ENCODE peak calls at places on chromosomes 2 and 18, in seven cellular contexts. One of them, this sample, is unnamed.
A peak's percentile ranks its signal among the peaks of the same experiment; 100 is the strongest.

GRCh38 chr2:110101911-110102774 is 13.5 kb downstream of the MALL start:
- DNase-seq in hepatocyte: no peak
- DNase-seq in endothelial cell of umbilical vein: peak; percentile 32
- DNase-seq in A549: peak; percentile 29
- DNase-seq in GM23338: no peak
- DNase-seq in astrocyte: peak; percentile 74
- DNase-seq in fibroblast of lung: peak; percentile 75
- DNase-seq in this sample: no peak

GRCh38 chr18:62585274-62586147 is 62.7 kb downstream of the ZCCHC2 start:
- DNase-seq in endothelial cell of umbilical vein: no peak
- DNase-seq in astrocyte: no peak
- DNase-seq in fibroblast of lung: no peak
- DNase-seq in hepatocyte: no peak
- DNase-seq in A549: no peak
- DNase-seq in GM23338: no peak
- DNase-seq in this sample: no peak

GRCh38 chr2:165745916-165746315 is 48.1 kb downstream of the GALNT3 start:
- DNase-seq in astrocyte: peak; percentile 80
- DNase-seq in A549: no peak
- DNase-seq in GM23338: no peak
- DNase-seq in fibroblast of lung: peak; percentile 83
- DNase-seq in endothelial cell of umbilical vein: no peak
- DNase-seq in hepatocyte: no peak
- DNase-seq in this sample: peak; percentile 74

GRCh38 chr2:120758181-120759048 is 22.7 kb downstream of the GLI2 start:
- DNase-seq in astrocyte: peak; percentile 88
- DNase-seq in fibroblast of lung: peak; percentile 91
- DNase-seq in endothelial cell of umbilical vein: no peak
- DNase-seq in GM23338: peak; percentile 53
- DNase-seq in hepatocyte: peak; percentile 79
- DNase-seq in A549: no peak
- DNase-seq in this sample: no peak

GRCh38 chr2:183963609-183964008 is 634.7 kb upstream of the ZNF804A start:
- DNase-seq in endothelial cell of umbilical vein: no peak
- DNase-seq in GM23338: no peak
- DNase-seq in A549: no peak
- DNase-seq in fibroblast of lung: no peak
- DNase-seq in hepatocyte: no peak
- DNase-seq in astrocyte: no peak
- DNase-seq in this sample: no peak

GRCh38 chr2:46187112-46187618 is 110.0 kb upstream of the EPAS1 start:
- DNase-seq in astrocyte: peak; percentile 49
- DNase-seq in fibroblast of lung: peak; percentile 57
- DNase-seq in hepatocyte: no peak
- DNase-seq in endothelial cell of umbilical vein: peak; percentile 70
- DNase-seq in A549: no peak
- DNase-seq in GM23338: no peak
- DNase-seq in this sample: no peak

GRCh38 chr2:42214669-42215068 is 45.5 kb downstream of the EML4 start:
- DNase-seq in fibroblast of lung: peak; percentile 48
- DNase-seq in astrocyte: peak; percentile 29
- DNase-seq in hepatocyte: no peak
- DNase-seq in endothelial cell of umbilical vein: no peak
- DNase-seq in A549: no peak
- DNase-seq in GM23338: no peak
- DNase-seq in this sample: no peak

GRCh38 chr18:13531681-13532325 is 194.6 kb downstream of the FAM210A start:
- DNase-seq in GM23338: no peak
- DNase-seq in hepatocyte: no peak
- DNase-seq in fibroblast of lung: no peak
- DNase-seq in endothelial cell of umbilical vein: no peak
- DNase-seq in astrocyte: no peak
- DNase-seq in A549: no peak
- DNase-seq in this sample: no peak

GRCh38 chr2:111202266-111203040 is 81.7 kb downstream of the BCL2L11 start:
- DNase-seq in hepatocyte: no peak
- DNase-seq in fibroblast of lung: peak; percentile 86
- DNase-seq in A549: no peak
- DNase-seq in endothelial cell of umbilical vein: peak; percentile 91
- DNase-seq in GM23338: no peak
- DNase-seq in astrocyte: peak; percentile 87
- DNase-seq in this sample: no peak

GRCh38 chr2:86368181-86368824 is 30.9 kb upstream of the REEP1 start:
- DNase-seq in fibroblast of lung: peak; percentile 20
- DNase-seq in hepatocyte: peak; percentile 72
- DNase-seq in astrocyte: peak; percentile 12
- DNase-seq in endothelial cell of umbilical vein: peak; percentile 57
- DNase-seq in GM23338: peak; percentile 85
- DNase-seq in A549: peak; percentile 67
- DNase-seq in this sample: peak; percentile 36

GRCh38 chr18:11305507-11305906 is 156.1 kb upstream of the PIEZO2 start:
- DNase-seq in endothelial cell of umbilical vein: no peak
- DNase-seq in A549: no peak
- DNase-seq in hepatocyte: no peak
- DNase-seq in GM23338: peak; percentile 33
- DNase-seq in fibroblast of lung: no peak
- DNase-seq in astrocyte: no peak
- DNase-seq in this sample: no peak

GRCh38 chr2:75456825-75457224 is 103.9 kb downstream of the EVA1A start:
- DNase-seq in endothelial cell of umbilical vein: no peak
- DNase-seq in astrocyte: no peak
- DNase-seq in fibroblast of lung: no peak
- DNase-seq in A549: no peak
- DNase-seq in GM23338: no peak
- DNase-seq in hepatocyte: no peak
- DNase-seq in this sample: no peak

GRCh38 chr2:226977775-226978190 is 141.9 kb downstream of the RHBDD1 start:
- DNase-seq in A549: no peak
- DNase-seq in GM23338: no peak
- DNase-seq in hepatocyte: peak; percentile 19
- DNase-seq in fibroblast of lung: peak; percentile 79
- DNase-seq in astrocyte: peak; percentile 74
- DNase-seq in endothelial cell of umbilical vein: no peak
- DNase-seq in this sample: no peak

GRCh38 chr2:72813841-72814240 is 12.0 kb downstream of the EXOC6B start:
- DNase-seq in fibroblast of lung: peak; percentile 59
- DNase-seq in endothelial cell of umbilical vein: peak; percentile 50
- DNase-seq in A549: no peak
- DNase-seq in hepatocyte: no peak
- DNase-seq in astrocyte: peak; percentile 48
- DNase-seq in GM23338: no peak
- DNase-seq in this sample: no peak

DNA sequence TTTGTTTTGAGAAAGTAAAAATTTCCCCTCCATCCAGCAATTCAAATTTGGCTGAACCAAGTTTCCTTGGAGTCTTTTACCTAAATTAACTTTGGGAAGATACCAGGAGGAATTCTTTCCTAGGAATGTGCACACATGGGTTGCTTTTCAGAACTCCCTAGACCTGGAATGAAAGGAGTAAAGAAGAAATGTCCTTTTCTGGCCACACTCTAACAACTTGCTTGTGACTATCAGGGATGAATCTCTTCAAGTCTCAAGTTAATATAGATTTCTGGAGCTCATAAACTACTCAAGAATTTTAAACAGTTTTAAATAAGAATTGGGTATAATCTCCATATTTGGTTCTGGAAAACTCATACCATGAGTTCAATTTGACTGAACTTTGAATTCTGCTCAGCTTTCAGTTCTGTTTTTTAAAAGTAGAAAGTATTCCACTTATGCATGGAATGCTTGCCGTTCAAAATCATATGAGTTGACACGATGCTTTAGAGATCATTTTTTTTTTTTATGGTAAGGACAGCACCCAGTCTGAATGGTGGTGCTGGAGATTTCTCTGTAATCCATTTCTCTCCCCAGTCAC is 7.7 kb downstream of the RASGRP3 start:
- DNase-seq in GM23338: no peak
- DNase-seq in astrocyte: peak; percentile 23
- DNase-seq in A549: no peak
- DNase-seq in endothelial cell of umbilical vein: no peak
- DNase-seq in fibroblast of lung: peak; percentile 36
- DNase-seq in hepatocyte: no peak
- DNase-seq in this sample: no peak
- H3K4me2 ChIP-seq in GM23338: no peak overlapping the region
- H3K4me2 ChIP-seq in astrocyte: no peak overlapping the region
- H3K4me2 ChIP-seq in A549: no peak overlapping the region
- H3K4me2 ChIP-seq in endothelial cell of umbilical vein: no peak overlapping the region
- H3K4me2 ChIP-seq in fibroblast of lung: peak overlapping the region; percentile 60
- H3K4me2 ChIP-seq in hepatocyte: no peak overlapping the region
- H3K4me2 ChIP-seq in this sample: no peak overlapping the region

DNA sequence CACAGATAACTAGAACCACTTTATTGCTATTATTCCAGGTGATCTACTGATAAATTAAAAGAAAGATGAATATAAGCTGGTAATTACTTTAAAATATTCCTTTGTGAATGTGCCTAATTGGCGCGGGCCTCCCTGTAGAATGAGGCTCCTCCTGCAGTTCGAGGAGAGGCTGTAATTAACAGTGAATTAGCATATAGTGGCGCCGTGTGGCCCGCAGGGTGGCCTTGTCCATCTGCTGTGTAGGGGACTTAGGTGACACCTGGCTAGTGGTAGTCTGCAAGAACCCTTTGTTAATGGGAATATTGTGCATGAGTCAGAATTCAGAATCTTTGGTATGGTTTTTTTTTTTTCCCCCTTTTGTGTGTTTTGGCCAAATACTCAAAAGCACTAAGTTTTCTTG is 119.8 kb downstream of the AGAP1 start:
- DNase-seq in GM23338: no peak
- DNase-seq in hepatocyte: no peak
- DNase-seq in astrocyte: no peak
- DNase-seq in A549: no peak
- DNase-seq in fibroblast of lung: no peak
- DNase-seq in endothelial cell of umbilical vein: no peak
- DNase-seq in this sample: no peak
- H3K4me2 ChIP-seq in GM23338: no peak overlapping the region
- H3K4me2 ChIP-seq in hepatocyte: no peak overlapping the region
- H3K4me2 ChIP-seq in astrocyte: no peak overlapping the region
- H3K4me2 ChIP-seq in A549: no peak overlapping the region
- H3K4me2 ChIP-seq in fibroblast of lung: no peak overlapping the region
- H3K4me2 ChIP-seq in endothelial cell of umbilical vein: no peak overlapping the region
- H3K4me2 ChIP-seq in this sample: no peak overlapping the region

GRCh38 chr2:171406044-171406443 is 27.7 kb downstream of the METTL8 start:
- DNase-seq in fibroblast of lung: no peak
- DNase-seq in hepatocyte: no peak
- DNase-seq in A549: no peak
- DNase-seq in astrocyte: no peak
- DNase-seq in endothelial cell of umbilical vein: no peak
- DNase-seq in GM23338: no peak
- DNase-seq in this sample: no peak

GRCh38 chr2:171404719-171405118 is 29.1 kb downstream of the METTL8 start:
- DNase-seq in GM23338: no peak
- DNase-seq in hepatocyte: no peak
- DNase-seq in astrocyte: no peak
- DNase-seq in fibroblast of lung: no peak
- DNase-seq in A549: no peak
- DNase-seq in endothelial cell of umbilical vein: no peak
- DNase-seq in this sample: no peak

GRCh38 chr2:171404258-171404657 is 29.5 kb downstream of the METTL8 start:
- DNase-seq in hepatocyte: no peak
- DNase-seq in A549: peak; percentile 9
- DNase-seq in astrocyte: peak; percentile 83
- DNase-seq in GM23338: no peak
- DNase-seq in endothelial cell of umbilical vein: peak; percentile 81
- DNase-seq in fibroblast of lung: peak; percentile 87
- DNase-seq in this sample: no peak

GRCh38 chr2:171407030-171407707 is 26.6 kb downstream of the METTL8 start:
- DNase-seq in hepatocyte: no peak
- DNase-seq in endothelial cell of umbilical vein: no peak
- DNase-seq in A549: no peak
- DNase-seq in fibroblast of lung: no peak
- DNase-seq in GM23338: no peak
- DNase-seq in astrocyte: no peak
- DNase-seq in this sample: no peak

DNA sequence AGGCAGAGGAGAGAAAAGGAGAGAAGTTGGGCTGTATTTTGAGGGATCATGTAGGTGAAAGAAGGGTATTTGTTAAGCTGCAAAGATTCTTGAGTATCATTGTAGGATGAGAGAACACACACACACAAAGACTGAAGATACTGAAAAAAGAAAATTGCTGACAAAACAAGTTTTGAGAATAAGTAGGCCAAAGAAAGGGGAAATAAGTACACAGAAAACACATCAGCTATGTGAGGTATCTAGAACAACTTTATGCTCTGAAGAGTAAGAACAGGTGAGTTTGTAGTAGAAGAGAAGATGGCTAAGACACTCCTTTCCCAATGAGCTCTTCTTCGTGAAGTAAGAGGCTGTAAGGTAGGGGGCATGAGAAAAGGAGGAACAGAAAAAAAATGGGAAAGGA is 28.2 kb downstream of the METTL8 start:
- DNase-seq in astrocyte: no peak
- DNase-seq in fibroblast of lung: no peak
- DNase-seq in GM23338: no peak
- DNase-seq in endothelial cell of umbilical vein: no peak
- DNase-seq in A549: no peak
- DNase-seq in hepatocyte: no peak
- DNase-seq in this sample: no peak
- H3K4me2 ChIP-seq in astrocyte: no peak overlapping the region
- H3K4me2 ChIP-seq in fibroblast of lung: no peak overlapping the region
- H3K4me2 ChIP-seq in GM23338: no peak overlapping the region
- H3K4me2 ChIP-seq in endothelial cell of umbilical vein: no peak overlapping the region
- H3K4me2 ChIP-seq in A549: no peak overlapping the region
- H3K4me2 ChIP-seq in hepatocyte: no peak overlapping the region
- H3K4me2 ChIP-seq in this sample: no peak overlapping the region

GRCh38 chr2:100317634-100318033 is 4.7 kb downstream of the LONRF2 start:
- DNase-seq in A549: no peak
- DNase-seq in endothelial cell of umbilical vein: no peak
- DNase-seq in GM23338: peak; percentile 11
- DNase-seq in fibroblast of lung: no peak
- DNase-seq in hepatocyte: no peak
- DNase-seq in astrocyte: no peak
- DNase-seq in this sample: no peak

GRCh38 chr2:100321881-100322820 is at the start of gene LONRF2:
- DNase-seq in A549: peak; percentile 44
- DNase-seq in astrocyte: peak; percentile 27
- DNase-seq in hepatocyte: peak; percentile 58
- DNase-seq in fibroblast of lung: peak; percentile 38
- DNase-seq in GM23338: peak; percentile 62
- DNase-seq in endothelial cell of umbilical vein: no peak
- DNase-seq in this sample: no peak

GRCh38 chr2:100321181-100321880 is 970 bp downstream of the LONRF2 start:
- DNase-seq in endothelial cell of umbilical vein: peak; percentile 10
- DNase-seq in GM23338: peak; percentile 82
- DNase-seq in A549: peak; percentile 40
- DNase-seq in astrocyte: peak; percentile 48
- DNase-seq in fibroblast of lung: peak; percentile 68
- DNase-seq in hepatocyte: peak; percentile 81
- DNase-seq in this sample: no peak

DNA sequence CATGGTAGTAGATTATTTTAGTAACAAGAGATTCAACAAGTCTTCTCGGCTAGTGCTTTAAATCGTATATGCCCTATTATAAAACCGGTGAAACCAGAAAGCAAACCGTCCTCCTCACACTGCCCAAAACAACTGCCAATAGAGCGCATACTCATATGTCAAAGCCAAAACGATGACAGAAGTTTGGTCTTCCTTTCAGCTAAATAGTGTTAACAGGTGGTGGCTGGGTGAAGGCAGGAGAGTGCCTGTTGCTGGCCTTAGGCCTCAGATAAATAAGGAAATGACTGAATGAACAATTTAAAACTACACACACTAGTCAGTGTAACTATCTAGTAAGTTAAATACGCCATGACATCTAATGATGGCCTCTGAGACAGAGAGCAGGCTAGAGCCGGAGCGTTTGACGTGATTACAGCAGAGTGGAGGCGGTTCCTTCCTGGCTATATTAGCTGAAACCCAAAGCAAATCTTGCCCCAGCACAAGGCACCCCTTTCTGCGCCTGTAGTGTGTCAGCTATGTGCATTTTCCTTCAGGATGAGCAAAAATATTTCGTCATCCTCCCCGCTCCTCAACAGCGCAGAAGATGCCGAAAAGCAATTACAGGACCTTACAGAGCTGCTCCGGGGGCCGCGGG is 1.6 kb downstream of the LONRF2 start:
- DNase-seq in endothelial cell of umbilical vein: no peak
- DNase-seq in A549: peak; percentile 9
- DNase-seq in fibroblast of lung: no peak
- DNase-seq in hepatocyte: peak; percentile 5
- DNase-seq in astrocyte: no peak
- DNase-seq in GM23338: no peak
- DNase-seq in this sample: no peak
- H3K4me2 ChIP-seq in endothelial cell of umbilical vein: no peak overlapping the region
- H3K4me2 ChIP-seq in A549: peak overlapping the region; percentile 83
- H3K4me2 ChIP-seq in fibroblast of lung: no peak overlapping the region
- H3K4me2 ChIP-seq in hepatocyte: peak overlapping the region; percentile 86
- H3K4me2 ChIP-seq in astrocyte: peak overlapping the region; percentile 83
- H3K4me2 ChIP-seq in GM23338: peak overlapping the region; percentile 83
- H3K4me2 ChIP-seq in this sample: no peak overlapping the region

This sample was measured in PC-9.